ENCODE peak calls at places on chromosome 1, in eight cellular contexts. E, M, N, P, R, T, L and J are unnamed samples.

GRCh38 chr1:247482747-247483146 is 24.8 kb upstream of the OR2B11 start:
- DNase-seq in P (no peak), E (no peak), T (no peak), N (no peak), M (no peak), R (no peak), L (no peak), J (no peak)

GRCh38 chr1:170309389-170310013 is 163.7 kb downstream of the NTMT2 start:
- DNase-seq in R (no peak), P (no peak), M (no peak), N (peak), T (no peak), L (no peak), E (peak), J (no peak)

GRCh38 chr1:169466259-169467230 is 19.2 kb downstream of the SLC19A2 start:
- DNase-seq in N (no peak), R (no peak), M (no peak), T (no peak), P (no peak), E (peak), L (peak), J (no peak)

GRCh38 chr1:153683853-153684252 is 5.4 kb downstream of the NPR1 start:
- DNase-seq in T (no peak), L (peak), P (no peak), R (no peak), M (peak), N (no peak), E (no peak), J (no peak)

GRCh38 chr1:207861442-207862177 is 49.3 kb downstream of the CD34 start:
- DNase-seq in N (no peak), M (no peak), T (no peak), E (peak), P (no peak), L (no peak), R (no peak), J (no peak)

GRCh38 chr1:170959385-170959784 is 24.1 kb downstream of the MROH9 start:
- DNase-seq in N (no peak), R (no peak), M (no peak), E (peak), P (no peak), T (no peak), L (no peak), J (no peak)

GRCh38 chr1:53122194-53122846 is 20.1 kb downstream of the SLC1A7 start:
- DNase-seq in L (no peak), P (no peak), M (no peak), R (no peak), T (no peak), N (no peak), E (peak), J (no peak)

GRCh38 chr1:40625076-40625475 is 40.4 kb downstream of the RIMS3 start:
- DNase-seq in T (peak), E (no peak), L (peak), R (no peak), M (no peak), P (no peak), N (peak), J (no peak)

GRCh38 chr1:158095737-158096335 is 84.9 kb upstream of the CD1D start:
- DNase-seq in E (no peak), T (no peak), R (no peak), L (peak), N (no peak), M (no peak), P (no peak), J (peak)

GRCh38 chr1:28062806-28063205 is 25.6 kb downstream of the EYA3 start:
- DNase-seq in E (peak), P (no peak), N (peak), R (no peak), L (no peak), T (no peak), M (no peak), J (no peak)

GRCh38 chr1:229376521-229376920 is 33.7 kb upstream of the CCSAP start:
- DNase-seq in P (no peak), E (no peak), R (no peak), N (no peak), M (no peak), T (no peak), L (no peak), J (no peak)

GRCh38 chr1:48106049-48106448 is 108.9 kb upstream of the TRABD2B start:
- DNase-seq in P (no peak), N (no peak), L (no peak), E (no peak), R (no peak), M (no peak), T (no peak), J (no peak)

GRCh38 chr1:199279872-199280649 is 641.2 kb downstream of the PTPRC start:
- DNase-seq in L (no peak), R (no peak), M (no peak), P (no peak), N (no peak), T (peak), E (peak), J (no peak)
- TF ChIP-seq CTCF in L (no peak), R (no peak), M (no peak), P (no peak), N (no peak), T (no peak), E (no peak), J (no peak)

GRCh38 chr1:55702064-55702463 is 486.9 kb upstream of the USP24 start:
- DNase-seq in N (no peak), L (peak), E (no peak), M (no peak), P (no peak), R (no peak), T (no peak), J (no peak)
- TF ChIP-seq CTCF in N (peak), L (peak), E (peak), M (peak), P (peak), R (peak), T (peak), J (peak)

GRCh38 chr1:199308349-199308846 is 669.6 kb downstream of the PTPRC start:
- DNase-seq in T (peak), N (no peak), P (no peak), E (no peak), R (no peak), L (no peak), M (no peak), J (no peak)

GRCh38 chr1:199312626-199313025 is 673.8 kb downstream of the PTPRC start:
- DNase-seq in L (no peak), M (no peak), E (no peak), P (no peak), R (no peak), N (no peak), T (no peak), J (no peak)

GRCh38 chr1:199310701-199311100 is 671.9 kb downstream of the PTPRC start:
- DNase-seq in E (no peak), N (no peak), M (no peak), T (no peak), R (no peak), L (no peak), P (no peak), J (no peak)

GRCh38 chr1:199311478-199312242 is 672.8 kb downstream of the PTPRC start:
- DNase-seq in N (no peak), T (no peak), R (no peak), M (no peak), E (no peak), L (no peak), P (no peak), J (no peak)

GRCh38 chr1:199313444-199313843 is 674.6 kb downstream of the PTPRC start:
- DNase-seq in N (no peak), P (no peak), T (no peak), R (no peak), M (no peak), E (no peak), L (no peak), J (no peak)
- TF ChIP-seq CTCF in N (no peak), P (no peak), T (no peak), R (no peak), M (no peak), E (no peak), L (no peak), J (no peak)

GRCh38 chr1:8374812-8375211 is 56.9 kb downstream of the SLC45A1 start:
- DNase-seq in R (no peak), E (peak), M (no peak), N (peak), L (peak), P (no peak), T (no peak), J (no peak)
- TF ChIP-seq CTCF in R (peak), E (peak), M (peak), N (peak), L (peak), P (no peak), T (peak), J (peak)